ENCODE peak calls at places on chromosomes 5 and 9, in six cellular contexts. One of them, this sample, is unnamed. For H3K9me3, the result is how much of the 10 kb centered on the place peaks cover.

GRCh38 chr9:108467653-108468324 is 388.0 kb downstream of the ACTL7B start:
- DNase-seq in A549: peak
- DNase-seq in PC-3: peak
- DNase-seq in upper lobe of left lung: no peak
- DNase-seq in adipocyte: peak
- DNase-seq in neural progenitor cell: no peak
- DNase-seq in this sample: no peak

GRCh38 chr5:35857606-35858205 is 1.0 kb downstream of the IL7R start:
- DNase-seq in neural progenitor cell: no peak
- DNase-seq in PC-3: peak
- DNase-seq in adipocyte: peak
- DNase-seq in upper lobe of left lung: no peak
- DNase-seq in A549: no peak
- DNase-seq in this sample: no peak

GRCh38 chr5:45038366-45038987 is 229.7 kb downstream of the MRPS30 start:
- DNase-seq in PC-3: peak
- DNase-seq in A549: peak
- DNase-seq in neural progenitor cell: peak
- DNase-seq in upper lobe of left lung: no peak
- DNase-seq in adipocyte: peak
- DNase-seq in this sample: no peak

GRCh38 chr5:102654559-102655354 is 100.3 kb upstream of the PAM start:
- DNase-seq in neural progenitor cell: no peak
- DNase-seq in adipocyte: no peak
- DNase-seq in upper lobe of left lung: no peak
- DNase-seq in PC-3: no peak
- DNase-seq in A549: no peak
- DNase-seq in this sample: no peak

GRCh38 chr9:129141066-129142041 is 30.1 kb downstream of the PTPA start:
- DNase-seq in PC-3: no peak
- DNase-seq in A549: peak
- DNase-seq in adipocyte: peak
- DNase-seq in neural progenitor cell: peak
- DNase-seq in upper lobe of left lung: peak
- DNase-seq in this sample: no peak

GRCh38 chr9:79896390-79896789 is 324.6 kb downstream of the TLE4 start:
- DNase-seq in upper lobe of left lung: no peak
- DNase-seq in PC-3: peak
- DNase-seq in A549: no peak
- DNase-seq in neural progenitor cell: no peak
- DNase-seq in adipocyte: peak
- DNase-seq in this sample: no peak

GRCh38 chr5:107474724-107475489 is 195.8 kb downstream of the EFNA5 start:
- DNase-seq in adipocyte: no peak
- DNase-seq in PC-3: peak
- DNase-seq in A549: peak
- DNase-seq in upper lobe of left lung: no peak
- DNase-seq in neural progenitor cell: no peak
- DNase-seq in this sample: no peak

GRCh38 chr5:179061025-179061424 is 852 bp downstream of the ZNF354C start:
- DNase-seq in adipocyte: no peak
- DNase-seq in neural progenitor cell: no peak
- DNase-seq in A549: no peak
- DNase-seq in upper lobe of left lung: peak
- DNase-seq in PC-3: no peak
- DNase-seq in this sample: no peak

GRCh38 chr5:136087961-136088871 is 44.4 kb upstream of the SMAD5 start:
- DNase-seq in PC-3: no peak
- DNase-seq in upper lobe of left lung: peak
- DNase-seq in neural progenitor cell: no peak
- DNase-seq in A549: no peak
- DNase-seq in adipocyte: peak
- DNase-seq in this sample: no peak

DNA sequence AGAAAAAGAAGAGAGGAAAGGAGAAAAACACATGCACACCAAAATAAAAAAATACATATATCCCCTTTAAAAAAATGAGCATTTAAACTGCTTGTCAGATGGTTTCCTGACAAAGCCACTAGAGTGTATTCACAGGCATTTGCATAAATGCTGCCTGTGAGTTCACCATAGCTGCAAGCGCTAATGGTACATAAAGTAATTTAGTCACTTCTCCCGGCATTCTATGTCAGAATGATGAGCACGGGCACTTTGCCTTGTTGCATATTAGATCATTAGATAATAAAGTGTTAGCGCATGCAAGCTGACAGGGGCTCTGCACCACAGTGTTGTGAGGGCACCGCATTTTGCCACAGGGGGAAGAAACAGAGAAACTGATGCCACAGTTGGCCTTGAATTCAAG is 280.6 kb downstream of the EBF1 start:
- DNase-seq in A549: no peak
- DNase-seq in upper lobe of left lung: no peak
- DNase-seq in neural progenitor cell: no peak
- DNase-seq in PC-3: no peak
- DNase-seq in adipocyte: no peak
- DNase-seq in this sample: no peak
- H3K4me3 ChIP-seq in A549: no peak
- H3K4me3 ChIP-seq in upper lobe of left lung: no peak
- H3K4me3 ChIP-seq in neural progenitor cell: no peak
- H3K4me3 ChIP-seq in PC-3: no peak
- H3K4me3 ChIP-seq in adipocyte: no peak
- H3K4me3 ChIP-seq in this sample: no peak

GRCh38 chr5:162503796-162504195 is 436.2 kb downstream of the GABRG2 start:
- DNase-seq in PC-3: no peak
- DNase-seq in neural progenitor cell: no peak
- DNase-seq in adipocyte: no peak
- DNase-seq in upper lobe of left lung: no peak
- DNase-seq in A549: no peak
- DNase-seq in this sample: no peak
- H3K9me3 ChIP-seq in PC-3: under half
- H3K9me3 ChIP-seq in neural progenitor cell: under half
- H3K9me3 ChIP-seq in adipocyte: under half
- H3K9me3 ChIP-seq in upper lobe of left lung: under half
- H3K9me3 ChIP-seq in A549: under half
- H3K9me3 ChIP-seq in this sample: under half

GRCh38 chr5:109406719-109407118 is 3.1 kb downstream of the PJA2 start:
- DNase-seq in adipocyte: peak
- DNase-seq in neural progenitor cell: no peak
- DNase-seq in PC-3: no peak
- DNase-seq in upper lobe of left lung: no peak
- DNase-seq in A549: no peak
- DNase-seq in this sample: no peak
- H3K4me3 ChIP-seq in adipocyte: peak
- H3K4me3 ChIP-seq in neural progenitor cell: peak
- H3K4me3 ChIP-seq in PC-3: peak
- H3K4me3 ChIP-seq in upper lobe of left lung: no peak
- H3K4me3 ChIP-seq in A549: no peak
- H3K4me3 ChIP-seq in this sample: no peak

GRCh38 chr9:89609426-89610006 is 4.7 kb downstream of the GADD45G start:
- DNase-seq in adipocyte: no peak
- DNase-seq in upper lobe of left lung: no peak
- DNase-seq in PC-3: no peak
- DNase-seq in neural progenitor cell: no peak
- DNase-seq in A549: no peak
- DNase-seq in this sample: no peak

GRCh38 chr9:89606567-89607311 is 1.9 kb downstream of the GADD45G start:
- DNase-seq in neural progenitor cell: peak
- DNase-seq in adipocyte: peak
- DNase-seq in PC-3: peak
- DNase-seq in A549: no peak
- DNase-seq in upper lobe of left lung: no peak
- DNase-seq in this sample: no peak

GRCh38 chr9:89606049-89606481 is 1.3 kb downstream of the GADD45G start:
- DNase-seq in PC-3: peak
- DNase-seq in neural progenitor cell: peak
- DNase-seq in adipocyte: peak
- DNase-seq in A549: peak
- DNase-seq in upper lobe of left lung: peak
- DNase-seq in this sample: no peak

GRCh38 chr9:89610391-89610925 is 5.6 kb downstream of the GADD45G start:
- DNase-seq in adipocyte: no peak
- DNase-seq in PC-3: no peak
- DNase-seq in neural progenitor cell: no peak
- DNase-seq in A549: no peak
- DNase-seq in upper lobe of left lung: no peak
- DNase-seq in this sample: no peak

DNA sequence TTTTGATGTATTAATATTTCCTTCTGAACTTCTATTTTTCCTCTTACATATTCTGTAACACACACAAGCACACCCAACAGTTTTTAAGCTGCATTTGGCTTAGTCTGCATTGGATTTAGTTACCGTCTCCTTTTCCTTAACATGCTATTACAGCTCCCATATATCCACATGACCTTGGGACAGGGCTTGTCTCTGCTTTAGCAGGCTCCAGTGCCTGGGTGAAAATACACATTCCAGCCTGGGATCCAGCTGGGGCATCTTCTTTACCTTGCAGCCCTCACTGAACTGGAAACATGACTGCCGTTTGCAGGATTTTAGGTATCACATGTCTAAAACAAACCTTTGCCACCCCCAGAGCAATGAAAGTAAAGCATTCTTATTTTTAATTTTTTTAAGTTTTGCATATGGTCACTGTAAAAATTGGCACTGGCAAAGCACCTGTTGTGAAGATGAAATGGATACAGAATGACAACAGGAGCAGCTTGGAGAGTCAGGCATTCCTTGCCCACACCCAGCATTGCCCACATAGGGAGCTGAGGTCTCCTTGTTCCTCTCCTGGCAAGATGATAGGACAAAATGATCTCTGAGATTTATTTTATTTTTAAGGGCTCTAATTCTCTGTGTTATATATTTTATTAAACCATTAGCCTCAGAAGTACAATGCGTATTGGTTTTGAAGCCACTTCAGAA is 4.0 kb downstream of the GADD45G start:
- DNase-seq in upper lobe of left lung: no peak
- DNase-seq in A549: no peak
- DNase-seq in adipocyte: no peak
- DNase-seq in neural progenitor cell: no peak
- DNase-seq in PC-3: no peak
- DNase-seq in this sample: no peak
- H3K9me3 ChIP-seq in upper lobe of left lung: under half
- H3K9me3 ChIP-seq in A549: under half
- H3K9me3 ChIP-seq in adipocyte: under half
- H3K9me3 ChIP-seq in neural progenitor cell: under half
- H3K9me3 ChIP-seq in PC-3: under half
- H3K9me3 ChIP-seq in this sample: under half

GRCh38 chr9:71446081-71446480 is 322.2 kb downstream of the CEMIP2 start:
- DNase-seq in adipocyte: no peak
- DNase-seq in upper lobe of left lung: no peak
- DNase-seq in neural progenitor cell: no peak
- DNase-seq in PC-3: no peak
- DNase-seq in A549: no peak
- DNase-seq in this sample: no peak
- H3K4me3 ChIP-seq in adipocyte: peak
- H3K4me3 ChIP-seq in upper lobe of left lung: peak
- H3K4me3 ChIP-seq in neural progenitor cell: peak
- H3K4me3 ChIP-seq in PC-3: no peak
- H3K4me3 ChIP-seq in A549: peak
- H3K4me3 ChIP-seq in this sample: no peak

GRCh38 chr9:3787628-3788027 is 261.8 kb upstream of the RFX3 start:
- DNase-seq in upper lobe of left lung: no peak
- DNase-seq in neural progenitor cell: no peak
- DNase-seq in adipocyte: no peak
- DNase-seq in A549: no peak
- DNase-seq in PC-3: no peak
- DNase-seq in this sample: no peak
- H3K9me3 ChIP-seq in upper lobe of left lung: under half
- H3K9me3 ChIP-seq in neural progenitor cell: under half
- H3K9me3 ChIP-seq in adipocyte: under half
- H3K9me3 ChIP-seq in A549: under half
- H3K9me3 ChIP-seq in PC-3: under half
- H3K9me3 ChIP-seq in this sample: under half

DNA sequence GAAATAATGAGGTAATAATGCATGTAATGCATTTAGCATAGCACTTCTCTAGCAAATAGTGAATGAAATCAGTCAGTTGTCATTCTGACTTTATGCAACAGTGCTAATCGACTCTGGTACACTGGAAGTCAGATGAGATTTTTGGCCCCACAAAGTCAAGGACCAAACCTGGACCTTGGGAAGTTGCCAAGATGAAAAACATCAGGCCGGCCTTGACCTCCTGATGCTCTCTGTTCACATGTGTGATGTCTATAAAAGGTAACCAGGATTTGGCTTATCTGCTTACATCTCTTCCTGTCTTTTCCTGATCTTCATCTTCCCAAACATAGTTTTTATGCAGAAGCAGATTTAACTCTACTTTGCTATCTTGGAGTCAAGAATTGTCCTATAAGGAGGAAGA is 39.5 kb downstream of the SLC22A5 start:
- DNase-seq in PC-3: no peak
- DNase-seq in upper lobe of left lung: no peak
- DNase-seq in A549: no peak
- DNase-seq in neural progenitor cell: no peak
- DNase-seq in adipocyte: no peak
- DNase-seq in this sample: no peak
- H3K4me3 ChIP-seq in PC-3: no peak
- H3K4me3 ChIP-seq in upper lobe of left lung: no peak
- H3K4me3 ChIP-seq in A549: no peak
- H3K4me3 ChIP-seq in neural progenitor cell: no peak
- H3K4me3 ChIP-seq in adipocyte: no peak
- H3K4me3 ChIP-seq in this sample: no peak

GRCh38 chr5:141399555-141400258 is 2.0 kb downstream of the PCDHGB5 start:
- DNase-seq in adipocyte: no peak
- DNase-seq in A549: no peak
- DNase-seq in PC-3: no peak
- DNase-seq in upper lobe of left lung: no peak
- DNase-seq in neural progenitor cell: no peak
- DNase-seq in this sample: no peak

GRCh38 chr5:141398608-141399007 is 861 bp downstream of the PCDHGB5 start:
- DNase-seq in adipocyte: no peak
- DNase-seq in PC-3: no peak
- DNase-seq in neural progenitor cell: no peak
- DNase-seq in A549: no peak
- DNase-seq in upper lobe of left lung: no peak
- DNase-seq in this sample: no peak

GRCh38 chr5:141402553-141403328 is at the start of gene PCDHGA9:
- DNase-seq in neural progenitor cell: no peak
- DNase-seq in A549: no peak
- DNase-seq in adipocyte: peak
- DNase-seq in PC-3: no peak
- DNase-seq in upper lobe of left lung: peak
- DNase-seq in this sample: no peak

GRCh38 chr5:141403387-141403786 is 809 bp downstream of the PCDHGA9 start:
- DNase-seq in adipocyte: no peak
- DNase-seq in A549: no peak
- DNase-seq in upper lobe of left lung: peak
- DNase-seq in neural progenitor cell: no peak
- DNase-seq in PC-3: no peak
- DNase-seq in this sample: no peak
- H3K9me3 ChIP-seq in adipocyte: half or more
- H3K9me3 ChIP-seq in A549: half or more
- H3K9me3 ChIP-seq in upper lobe of left lung: half or more
- H3K9me3 ChIP-seq in neural progenitor cell: under half
- H3K9me3 ChIP-seq in PC-3: under half
- H3K9me3 ChIP-seq in this sample: half or more

DNA sequence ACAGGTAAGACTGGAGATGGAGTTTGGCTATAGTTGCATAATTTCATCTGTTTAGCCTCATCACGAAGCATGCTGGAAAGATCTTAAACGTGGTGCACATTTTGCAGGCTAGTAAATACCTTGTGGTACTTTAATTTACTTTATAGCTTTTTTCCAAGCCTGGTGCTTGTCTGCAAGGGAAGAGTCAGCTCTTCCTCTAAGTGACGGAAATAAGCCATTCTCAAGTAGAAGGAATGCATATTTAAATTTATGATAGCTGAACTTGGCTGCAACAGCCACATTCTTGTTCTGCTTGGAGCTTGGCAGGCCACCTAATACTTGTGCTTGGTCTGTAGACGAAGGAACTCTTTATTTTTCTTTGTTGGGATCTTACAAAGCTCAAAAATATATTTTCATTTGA is 188.0 kb upstream of the PIK3R1 start:
- DNase-seq in neural progenitor cell: no peak
- DNase-seq in upper lobe of left lung: no peak
- DNase-seq in adipocyte: peak
- DNase-seq in PC-3: no peak
- DNase-seq in A549: no peak
- DNase-seq in this sample: no peak
- H3K4me3 ChIP-seq in neural progenitor cell: no peak
- H3K4me3 ChIP-seq in upper lobe of left lung: no peak
- H3K4me3 ChIP-seq in adipocyte: peak
- H3K4me3 ChIP-seq in PC-3: no peak
- H3K4me3 ChIP-seq in A549: no peak
- H3K4me3 ChIP-seq in this sample: no peak

This sample was measured in esophagus squamous epithelium.